ENCODE peak calls at places on chromosome 21, in six cellular contexts. X is fibroblast of villous mesenchyme, Z is heart right ventricle, Q is thoracic aorta, H is body of pancreas, C is fibroblast of lung. P is an unnamed sample.

GRCh38 chr21:14699433-14700410 is 153.6 kb upstream of the SAMSN1 start:
- DNase-seq in X (no peak), Z (no peak), Q (no peak), H (peak; percentile 66), C (no peak), P (no peak)

GRCh38 chr21:37244506-37245083 is 22.5 kb downstream of the VPS26C start:
- DNase-seq in X (no peak), Z (no peak), Q (no peak), H (no peak), C (peak; percentile 49), P (no peak)

GRCh38 chr21:42674351-42674940 is 21.0 kb downstream of the PDE9A start:
- DNase-seq in X (peak; percentile 60), Z (peak; percentile 72), Q (no peak), H (no peak), C (no peak), P (no peak)

GRCh38 chr21:41360072-41360821 is 1.6 kb upstream of the MX2 start:
- DNase-seq in X (peak; percentile 37), Z (no peak), Q (no peak), H (peak; percentile 70), C (peak; percentile 51), P (no peak)

GRCh38 chr21:22399717-22400520 is 1401.7 kb downstream of the NCAM2 start:
- DNase-seq in X (no peak), Z (no peak), Q (no peak), H (no peak), C (no peak), P (no peak)

GRCh38 chr21:39984613-39985012 is 117.4 kb downstream of the PCP4 start:
- DNase-seq in X (no peak), Z (no peak), Q (no peak), H (no peak), C (no peak), P (no peak)

GRCh38 chr21:19353271-19353670 is 949.7 kb upstream of the TMPRSS15 start:
- DNase-seq in X (no peak), Z (no peak), Q (no peak), H (no peak), C (no peak), P (no peak)

GRCh38 chr21:27570306-27570868 is 603.5 kb upstream of the ADAMTS5 start:
- DNase-seq in X (peak; percentile 84), Z (peak; percentile 31), Q (peak; percentile 15), H (peak; percentile 12), C (peak; percentile 90), P (no peak)

GRCh38 chr21:41631564-41632461 is 123.9 kb upstream of the TMPRSS2 start:
- DNase-seq in X (no peak), Z (no peak), Q (no peak), H (peak; percentile 80), C (peak; percentile 53), P (no peak)

GRCh38 chr21:9839011-9839661 is 682.2 kb upstream of the TPTE start:
- DNase-seq in X (no peak), Z (peak; percentile 23), Q (no peak), H (no peak), C (no peak), P (no peak)

GRCh38 chr21:42453301-42454220 is 42.5 kb downstream of the RSPH1 start:
- DNase-seq in X (no peak), Z (no peak), Q (no peak), H (no peak), C (no peak), P (no peak)

GRCh38 chr21:25862112-25862511 is 127.3 kb downstream of the GABPA start:
- DNase-seq in X (no peak), Z (no peak), Q (no peak), H (no peak), C (no peak), P (no peak)

GRCh38 chr21:44903054-44903685 is 17.5 kb downstream of the ITGB2 start:
- DNase-seq in X (no peak), Z (no peak), Q (no peak), H (no peak), C (no peak), P (no peak)

GRCh38 chr21:44485254-44485793 is 30.0 kb downstream of the LRRC3 start:
- DNase-seq in X (peak; percentile 6), Z (no peak), Q (no peak), H (no peak), C (no peak), P (no peak)

GRCh38 chr21:39676054-39676771 is 63.5 kb downstream of the B3GALT5 start:
- DNase-seq in X (peak; percentile 66), Z (no peak), Q (no peak), H (peak; percentile 32), C (peak; percentile 78), P (no peak)

GRCh38 chr21:44648557-44649311 is 2.5 kb downstream of the KRTAP10-11 start:
- DNase-seq in X (no peak), Z (no peak), Q (no peak), H (no peak), C (no peak), P (no peak)

GRCh38 chr21:44013380-44014088 is 1.4 kb downstream of the TRAPPC10 start:
- DNase-seq in X (peak; percentile 32), Z (no peak), Q (no peak), H (no peak), C (no peak), P (no peak)

GRCh38 chr21:38121888-38122705 is 134.7 kb upstream of the KCNJ15 start:
- DNase-seq in X (peak; percentile 38), Z (no peak), Q (no peak), H (no peak), C (peak; percentile 36), P (no peak)

GRCh38 chr21:19950347-19950746 is 1047.9 kb upstream of the NCAM2 start:
- DNase-seq in X (no peak), Z (no peak), Q (no peak), H (no peak), C (no peak), P (no peak)

GRCh38 chr21:46294647-46295176 is 8.6 kb downstream of the YBEY start:
- DNase-seq in X (peak; percentile 53), Z (no peak), Q (no peak), H (peak; percentile 31), C (peak; percentile 86), P (no peak)

GRCh38 chr21:20627594-20627993 is 370.6 kb upstream of the NCAM2 start:
- DNase-seq in X (no peak), Z (no peak), Q (no peak), H (no peak), C (no peak), P (no peak)

GRCh38 chr21:26732442-26733221 is 112.6 kb downstream of the ADAMTS1 start:
- DNase-seq in X (peak; percentile 56), Z (peak; percentile 24), Q (no peak), H (peak; percentile 55), C (peak; percentile 40), P (no peak)

GRCh38 chr21:38824124-38824822 is 18.5 kb downstream of the ETS2 start:
- DNase-seq in X (peak; percentile 98), Z (no peak), Q (no peak), H (no peak), C (peak; percentile 56), P (no peak)

GRCh38 chr21:39523398-39523797 is 71.6 kb downstream of the SH3BGR start:
- DNase-seq in X (no peak), Z (no peak), Q (no peak), H (peak; percentile 83), C (no peak), P (no peak)

GRCh38 chr21:42039911-42040351 is 29.8 kb upstream of the ZBTB21 start:
- DNase-seq in X (peak; percentile 76), Z (peak; percentile 39), Q (no peak), H (no peak), C (peak; percentile 81), P (no peak)

GRCh38 chr21:34352556-34352955 is 11.2 kb upstream of the KCNE2 start:
- DNase-seq in X (no peak), Z (no peak), Q (no peak), H (no peak), C (no peak), P (no peak)
- H3K4me3 ChIP-seq in X (no peak overlapping the region), Z (no peak overlapping the region), Q (no peak overlapping the region), H (no peak overlapping the region), C (no peak overlapping the region), P (no peak overlapping the region)

GRCh38 chr21:35727830-35728229 is 332.5 kb downstream of the SETD4 start:
- DNase-seq in X (peak; percentile 12), Z (no peak), Q (no peak), H (no peak), C (no peak), P (no peak)

GRCh38 chr21:35732788-35733187 is 327.5 kb downstream of the SETD4 start:
- DNase-seq in X (no peak), Z (no peak), Q (no peak), H (no peak), C (no peak), P (no peak)

GRCh38 chr21:35730325-35730724 is 330.0 kb downstream of the SETD4 start:
- DNase-seq in X (no peak), Z (no peak), Q (no peak), H (no peak), C (no peak), P (no peak)
- TF ChIP-seq CTCF in X (no peak), Z (no peak), Q (no peak), H (no peak), C (no peak), P (no peak)

GRCh38 chr21:35578831-35579470 is 481.4 kb downstream of the SETD4 start:
- DNase-seq in X (no peak), Z (no peak), Q (no peak), H (no peak), C (peak; percentile 68), P (no peak)
- H3K4me3 ChIP-seq in X (no peak overlapping the region), Z (no peak overlapping the region), Q (no peak overlapping the region), H (no peak overlapping the region), C (no peak overlapping the region), P (no peak overlapping the region)

GRCh38 chr21:28884976-28885852 is 107.5 kb downstream of the LTN1 start:
- DNase-seq in X (peak; percentile 92), Z (peak; percentile 88), Q (peak; percentile 78), H (peak; percentile 86), C (peak; percentile 94), P (peak; percentile 83)
- TF ChIP-seq CTCF in X (no peak), Z (no peak), Q (no peak), H (no peak), C (no peak), P (no peak)

GRCh38 chr21:16239659-16240265 is 510.0 kb downstream of the USP25 start:
- DNase-seq in X (no peak), Z (no peak), Q (no peak), H (no peak), C (no peak), P (no peak)
- H3K4me3 ChIP-seq in X (no peak overlapping the region), Z (no peak overlapping the region), Q (no peak overlapping the region), H (no peak overlapping the region), C (no peak overlapping the region), P (no peak overlapping the region)

DNA sequence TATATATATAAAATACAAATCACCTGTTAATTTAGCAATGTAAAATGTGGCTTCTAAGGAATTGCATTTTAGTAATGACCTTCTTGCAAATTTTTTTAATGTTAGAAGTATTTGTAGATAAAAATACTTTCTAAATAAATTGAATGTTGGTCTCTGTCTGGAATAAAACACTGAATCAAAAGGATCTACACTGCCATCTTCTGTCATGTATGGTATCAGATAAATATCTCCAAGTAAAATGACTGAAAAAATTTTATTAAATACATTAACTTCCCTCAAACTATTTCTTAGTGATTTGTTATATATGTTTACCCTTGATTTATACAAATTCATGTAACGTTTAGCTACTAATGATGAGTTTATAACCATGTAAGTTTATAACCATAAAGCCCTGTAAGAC is 2029.3 kb downstream of the MRPL39 start:
- DNase-seq in X (no peak), Z (no peak), Q (no peak), H (no peak), C (no peak), P (no peak)
- TF ChIP-seq CTCF in X (no peak), Z (no peak), Q (no peak), H (no peak), C (no peak), P (no peak)

P was measured in GM12864.